ENCODE peak calls at places on chromosomes 6 and 20, in six cellular contexts. Q is activated CD4-positive, alpha-beta T cell treated with anti-CD3 and anti-CD28 coated beads, Interleukin-2, amount 50 U/mL, for 1 hour; E is DMS79; Y is naive thymus-derived CD8-positive, alpha-beta T cell; G is mesothelial cell of epicardium; O is NAMALWA. F is an unnamed sample.

GRCh38 chr6:131574686-131575085 is 1.7 kb downstream of the ARG1 start:
- DNase-seq in G (no peak), O (no peak), E (no peak), Y (no peak), Q (no peak), F (no peak)

GRCh38 chr20:3613821-3614440 is 49.3 kb downstream of the GFRA4 start:
- DNase-seq in E (no peak), G (no peak), Q (no peak), Y (no peak), O (no peak), F (no peak)

GRCh38 chr6:26205625-26206574 is 118.7 kb downstream of the HFE start:
- DNase-seq in G (no peak), O (peak), Q (no peak), E (no peak), Y (no peak), F (no peak)

GRCh38 chr20:5757949-5758348 is 7.7 kb downstream of the SHLD1 start:
- DNase-seq in E (no peak), Y (no peak), O (no peak), Q (no peak), G (no peak), F (no peak)

GRCh38 chr20:17029698-17030097 is 197.1 kb upstream of the PCSK2 start:
- DNase-seq in Y (no peak), G (no peak), O (no peak), Q (no peak), E (no peak), F (no peak)

GRCh38 chr6:145648149-145648548 is 87.2 kb downstream of the EPM2A start:
- DNase-seq in E (no peak), Q (no peak), O (no peak), Y (no peak), G (no peak), F (no peak)

GRCh38 chr20:47500554-47500953 is 1.1 kb upstream of the NCOA3 start:
- DNase-seq in G (no peak), Q (no peak), O (peak), Y (no peak), E (no peak), F (no peak)

GRCh38 chr6:158771399-158772158 is 47.6 kb downstream of the EZR start:
- DNase-seq in O (no peak), Q (no peak), E (no peak), Y (no peak), G (no peak), F (no peak)

GRCh38 chr6:145733770-145734169 is 1.6 kb downstream of the EPM2A start:
- DNase-seq in Y (no peak), O (peak), E (peak), G (no peak), Q (no peak), F (no peak)

GRCh38 chr20:58431134-58431533 is 42.1 kb downstream of the VAPB start:
- DNase-seq in G (no peak), O (no peak), Q (no peak), Y (no peak), E (no peak), F (no peak)

GRCh38 chr20:17543531-17543961 is 12.4 kb upstream of the BFSP1 start:
- DNase-seq in Y (no peak), O (no peak), Q (no peak), G (no peak), E (no peak), F (no peak)

GRCh38 chr20:44457016-44457415 is 18.7 kb upstream of the TTPAL start:
- DNase-seq in O (no peak), Y (no peak), E (no peak), G (no peak), Q (no peak), F (no peak)

GRCh38 chr20:1871807-1872455 is 23.3 kb upstream of the SIRPA start:
- DNase-seq in Y (no peak), E (no peak), O (no peak), Q (no peak), G (no peak), F (no peak)

GRCh38 chr6:25524542-25524941 is 127.5 kb upstream of the SCGN start:
- DNase-seq in G (no peak), E (no peak), Y (no peak), O (no peak), Q (no peak), F (no peak)

GRCh38 chr20:64119301-64119680 is 11.9 kb upstream of the NPBWR2 start:
- DNase-seq in G (peak), O (no peak), E (no peak), Y (no peak), Q (no peak), F (no peak)

GRCh38 chr6:111211411-111212030 is 124.2 kb downstream of the SLC16A10 start:
- DNase-seq in G (no peak), E (no peak), O (no peak), Q (no peak), Y (no peak), F (no peak)

GRCh38 chr20:34980543-34981213 is 25.0 kb downstream of the MYH7B start:
- DNase-seq in O (no peak), E (no peak), Q (no peak), G (no peak), Y (no peak), F (no peak)

GRCh38 chr6:132382630-132383175 is 18.6 kb downstream of the MOXD1 start:
- DNase-seq in E (no peak), Q (no peak), Y (no peak), O (peak), G (no peak), F (no peak)

GRCh38 chr6:119256978-119257462 is 92.5 kb downstream of the MAN1A1 start:
- DNase-seq in G (no peak), O (no peak), E (no peak), Q (no peak), Y (no peak), F (no peak)

GRCh38 chr6:110015206-110015605 is 37.1 kb downstream of the GPR6 start:
- DNase-seq in O (no peak), G (no peak), E (no peak), Q (no peak), Y (no peak), F (no peak)

GRCh38 chr6:34301408-34301807 is 52.6 kb upstream of the SMIM29 start:
- DNase-seq in Y (no peak), O (no peak), G (no peak), Q (no peak), E (no peak), F (no peak)

GRCh38 chr20:59683181-59683580 is 78.8 kb downstream of the PHACTR3 start:
- DNase-seq in Y (no peak), Q (no peak), E (no peak), O (no peak), G (no peak), F (no peak)

GRCh38 chr6:36977470-36977941 is 8.5 kb downstream of the MTCH1 start:
- DNase-seq in G (no peak), E (no peak), Y (no peak), Q (no peak), O (peak), F (no peak)

GRCh38 chr6:75331134-75331533 is 46.5 kb upstream of the TMEM30A start:
- DNase-seq in Y (no peak), G (no peak), Q (no peak), E (no peak), O (no peak), F (no peak)

GRCh38 chr6:157335829-157336228 is 12.5 kb upstream of the TMEM242 start:
- DNase-seq in E (no peak), G (no peak), O (no peak), Q (no peak), Y (no peak), F (no peak)

GRCh38 chr6:36642913-36643817 is 35.3 kb upstream of the CDKN1A start:
- DNase-seq in G (no peak), E (no peak), O (no peak), Q (no peak), Y (no peak), F (no peak)

GRCh38 chr6:144248003-144248402 is 37.1 kb upstream of the UTRN start:
- DNase-seq in G (no peak), Q (no peak), Y (no peak), E (no peak), O (no peak), F (no peak)

GRCh38 chr6:116931456-116931855 is 54.4 kb downstream of the RFX6 start:
- DNase-seq in E (no peak), O (no peak), Q (no peak), Y (no peak), G (no peak), F (no peak)

F was measured in NCI-H1930.